ENCODE peak calls at places on chromosomes 13 and 19, in ten cellular contexts. K is thoracic aorta; M is lower lobe of right lung; J is ovary; O is esophagus squamous epithelium; U is GM23248; X is effector memory CD4-positive, alpha-beta T cell; I is Peyer's patch; E is fibroblast of lung; R is cardiac muscle cell. H is an unnamed sample.

GRCh38 chr19:29533578-29534544 is 8.1 kb downstream of the VSTM2B start:
- DNase-seq in R (no peak), I (peak; percentile 18), X (no peak), U (no peak), E (no peak), O (no peak), M (no peak), J (no peak), K (no peak), H (peak; percentile 52)

GRCh38 chr13:104993708-104994107 is 1541.8 kb downstream of the EFNB2 start:
- DNase-seq in M (no peak), R (no peak), K (no peak), I (no peak), X (no peak), J (no peak), E (no peak), U (no peak), O (no peak), H (no peak)

GRCh38 chr13:57824121-57824520 is 192.6 kb downstream of the PCDH17 start:
- DNase-seq in E (no peak), R (no peak), U (no peak), M (no peak), J (no peak), X (no peak), O (no peak), I (no peak), K (no peak), H (no peak)

GRCh38 chr19:46537136-46538097 is 41.8 kb upstream of the PNMA8B start:
- DNase-seq in O (no peak), X (peak; percentile 13), J (no peak), R (peak; percentile 62), M (peak; percentile 67), U (peak; percentile 66), K (no peak), E (peak; percentile 19), I (peak; percentile 70), H (peak; percentile 84)

GRCh38 chr19:6734096-6734696 is 3.2 kb downstream of the GPR108 start:
- DNase-seq in R (no peak), X (no peak), J (no peak), E (no peak), K (no peak), I (no peak), M (peak; percentile 42), O (no peak), U (no peak), H (no peak)

GRCh38 chr19:47658431-47659383 is 49.8 kb downstream of the BICRA start:
- DNase-seq in E (peak; percentile 92), M (peak; percentile 30), O (no peak), U (no peak), X (no peak), J (no peak), I (no peak), R (peak; percentile 78), K (no peak), H (no peak)

GRCh38 chr19:33963514-33963913 is 166.8 kb downstream of the KCTD15 start:
- DNase-seq in J (no peak), O (no peak), M (no peak), U (no peak), R (no peak), X (no peak), I (no peak), K (no peak), E (no peak), H (no peak)

GRCh38 chr19:10603084-10603872 is 16.2 kb upstream of the AP1M2 start:
- DNase-seq in J (peak; percentile 37), K (no peak), U (no peak), X (peak; percentile 47), O (peak; percentile 33), I (peak; percentile 51), E (no peak), M (peak; percentile 70), R (peak; percentile 29), H (peak; percentile 94)

GRCh38 chr19:441213-441823 is 19.5 kb downstream of the SHC2 start:
- DNase-seq in R (no peak), K (no peak), O (no peak), I (no peak), E (no peak), X (no peak), U (no peak), J (no peak), M (no peak), H (peak; percentile 81)

GRCh38 chr13:26048745-26049144 is 3.1 kb downstream of the SHISA2 start:
- DNase-seq in I (no peak), J (no peak), E (no peak), R (no peak), U (no peak), M (no peak), X (no peak), O (no peak), K (no peak), H (no peak)

GRCh38 chr13:81551036-81551435 is 1210.1 kb upstream of the SPRY2 start:
- DNase-seq in X (no peak), R (no peak), I (no peak), M (no peak), U (no peak), E (no peak), K (no peak), J (no peak), O (no peak), H (no peak)

GRCh38 chr13:109401891-109402290 is 384.5 kb downstream of the IRS2 start:
- DNase-seq in E (no peak), M (no peak), J (no peak), R (no peak), X (no peak), U (peak; percentile 10), O (no peak), K (no peak), I (no peak), H (no peak)

GRCh38 chr19:48284891-48285290 is 15.0 kb downstream of the ZNF114 start:
- DNase-seq in K (no peak), U (no peak), M (no peak), J (no peak), X (no peak), I (no peak), R (peak; percentile 19), O (no peak), E (peak; percentile 43), H (no peak)

GRCh38 chr13:35649162-35649561 is 172.7 kb upstream of the MAB21L1 start:
- DNase-seq in U (peak; percentile 52), K (no peak), E (peak; percentile 4), M (no peak), I (no peak), X (no peak), J (no peak), R (peak; percentile 33), O (no peak), H (no peak)
- H3K36me3 ChIP-seq in U (no peaks in the 10 kb centered on the region), K (no peaks in the 10 kb centered on the region), E (no peaks in the 10 kb centered on the region), M (no peaks in the 10 kb centered on the region), I (no peaks in the 10 kb centered on the region), X (no peaks in the 10 kb centered on the region), J (no peaks in the 10 kb centered on the region), R (no peaks in the 10 kb centered on the region), O (no peaks in the 10 kb centered on the region), H (peaks cover 10% of the 10 kb centered on the region)

GRCh38 chr19:40221858-40222619 is 3.9 kb upstream of the TTC9B start:
- DNase-seq in M (peak; percentile 71), X (peak; percentile 61), O (no peak), I (peak; percentile 77), R (peak; percentile 93), J (peak; percentile 68), E (peak; percentile 83), U (peak; percentile 91), K (peak; percentile 55), H (no peak)
- H3K9me3 ChIP-seq in M (no peaks in the 10 kb centered on the region), X (no peaks in the 10 kb centered on the region), O (no peaks in the 10 kb centered on the region), I (no peaks in the 10 kb centered on the region), R (no peaks in the 10 kb centered on the region), J (no peaks in the 10 kb centered on the region), E (no peaks in the 10 kb centered on the region), U (no peaks in the 10 kb centered on the region), K (no peaks in the 10 kb centered on the region), H (peaks cover 4% of the 10 kb centered on the region)

GRCh38 chr19:52224211-52224610 is 34.4 kb downstream of the PPP2R1A start:
- DNase-seq in U (no peak), J (no peak), X (no peak), M (no peak), K (no peak), O (no peak), I (no peak), R (no peak), E (no peak), H (no peak)
- H3K36me3 ChIP-seq in U (peaks cover 83% of the 10 kb centered on the region), J (no peaks in the 10 kb centered on the region), X (peaks cover 85% of the 10 kb centered on the region), M (peaks cover 99% of the 10 kb centered on the region), K (peaks cover 83% of the 10 kb centered on the region), O (peaks cover 74% of the 10 kb centered on the region), I (peaks cover 90% of the 10 kb centered on the region), R (peaks cover 75% of the 10 kb centered on the region), E (peaks cover 57% of the 10 kb centered on the region), H (peaks cover 91% of the 10 kb centered on the region)

DNA sequence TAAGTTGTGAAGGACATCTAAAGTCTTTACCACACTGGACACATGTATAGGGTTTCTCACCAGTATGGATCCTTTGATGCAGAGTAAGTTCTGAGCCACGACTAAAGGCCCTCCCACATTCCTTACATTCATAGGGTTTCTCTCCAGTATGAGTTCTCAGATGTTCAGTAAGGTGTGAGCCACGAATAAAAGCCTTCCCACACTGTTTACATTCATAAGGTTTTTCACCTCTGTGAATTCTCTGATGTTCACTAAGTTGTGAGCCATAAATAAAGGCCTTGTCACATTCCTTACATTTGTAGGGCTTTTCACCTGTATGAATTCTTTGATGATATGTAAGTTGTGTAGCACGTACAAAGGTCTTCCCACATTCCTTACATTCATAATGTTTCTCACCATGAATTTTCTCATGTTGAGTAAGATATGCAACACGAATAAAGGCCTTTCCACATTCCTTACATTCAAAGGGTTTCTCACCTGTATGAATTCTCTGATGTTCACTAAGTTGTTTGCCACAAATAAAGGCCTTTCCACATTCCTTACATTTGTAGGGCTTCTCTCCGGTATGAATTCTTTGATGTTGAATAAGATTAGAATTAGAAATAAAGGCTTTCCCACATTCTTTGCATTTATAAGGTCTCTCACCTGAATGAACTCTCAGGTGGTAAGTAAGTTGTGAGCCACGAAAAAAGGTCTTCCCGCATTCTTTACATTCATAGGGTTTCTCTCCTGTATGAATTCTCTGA is 29.8 kb downstream of the ZNF571 start:
- DNase-seq in R (no peak), K (no peak), M (no peak), E (no peak), U (no peak), O (no peak), X (no peak), J (no peak), I (no peak), H (no peak)
- H3K9me3 ChIP-seq in R (peaks cover 14% of the 10 kb centered on the region), K (no peaks in the 10 kb centered on the region), M (no peaks in the 10 kb centered on the region), E (no peaks in the 10 kb centered on the region), U (peaks cover 59% of the 10 kb centered on the region), O (peaks cover 30% of the 10 kb centered on the region), X (peaks cover 77% of the 10 kb centered on the region), J (peaks cover 52% of the 10 kb centered on the region), I (peaks cover 58% of the 10 kb centered on the region), H (no peaks in the 10 kb centered on the region)

GRCh38 chr13:44249439-44249838 is 124.2 kb upstream of the SERP2 start:
- DNase-seq in O (no peak), X (no peak), R (peak; percentile 85), J (peak; percentile 57), K (no peak), E (peak; percentile 83), M (no peak), I (no peak), U (peak; percentile 75), H (no peak)

GRCh38 chr13:44257806-44258205 is 115.8 kb upstream of the SERP2 start:
- DNase-seq in I (no peak), R (peak; percentile 55), J (no peak), O (no peak), U (peak; percentile 65), M (no peak), K (no peak), X (no peak), E (peak; percentile 58), H (no peak)

GRCh38 chr13:44252938-44253337 is 120.7 kb upstream of the SERP2 start:
- DNase-seq in J (no peak), E (no peak), U (no peak), M (no peak), K (no peak), R (no peak), I (no peak), X (no peak), O (no peak), H (no peak)
- H3K36me3 ChIP-seq in J (no peaks in the 10 kb centered on the region), E (no peaks in the 10 kb centered on the region), U (no peaks in the 10 kb centered on the region), M (no peaks in the 10 kb centered on the region), K (no peaks in the 10 kb centered on the region), R (no peaks in the 10 kb centered on the region), I (no peaks in the 10 kb centered on the region), X (no peaks in the 10 kb centered on the region), O (no peaks in the 10 kb centered on the region), H (no peaks in the 10 kb centered on the region)